ENCODE peak calls at places on chromosomes 16 and 17, in six cellular contexts. O is SK-N-SH, N is HCT116, E is neural progenitor cell, H is OCI-LY7, B is GM23338. J is an unnamed sample.

GRCh38 chr16:12703935-12704334 is 99.8 kb downstream of the CPPED1 start:
- DNase-seq in O (no peak), N (no peak), E (no peak), H (no peak), B (no peak), J (peak)

GRCh38 chr16:89701425-89702406 is at the start of gene SPATA2L:
- DNase-seq in O (peak), N (peak), E (peak), H (peak), B (peak), J (peak)

GRCh38 chr17:81239714-81240555 is 817 bp downstream of the NDUFAF8 start:
- DNase-seq in O (peak), N (no peak), E (peak), H (peak), B (peak), J (peak)

GRCh38 chr17:70251704-70252103 is 82.4 kb downstream of the KCNJ2 start:
- DNase-seq in O (no peak), N (no peak), E (no peak), H (no peak), B (no peak), J (peak)

GRCh38 chr17:3557768-3558583 is at the start of gene TRPV3:
- DNase-seq in O (no peak), N (peak), E (no peak), H (no peak), B (no peak), J (peak)

GRCh38 chr17:296382-296781 is 56.2 kb downstream of the RPH3AL start:
- DNase-seq in O (no peak), N (no peak), E (no peak), H (no peak), B (no peak), J (no peak)

GRCh38 chr16:81779540-81780320 is 639 bp downstream of the PLCG2 start:
- DNase-seq in O (no peak), N (no peak), E (peak), H (no peak), B (peak), J (peak)

GRCh38 chr16:57886427-57886826 is 84.1 kb upstream of the KIFC3 start:
- DNase-seq in O (no peak), N (no peak), E (no peak), H (no peak), B (no peak), J (no peak)

GRCh38 chr16:22008215-22009142 is 568 bp downstream of the MOSMO start:
- DNase-seq in O (peak), N (no peak), E (peak), H (peak), B (peak), J (peak)

GRCh38 chr17:82257473-82257872 is 16.0 kb downstream of the CSNK1D start:
- DNase-seq in O (peak), N (no peak), E (peak), H (peak), B (peak), J (peak)

GRCh38 chr17:63476494-63476856 is 386 bp upstream of the ACE start:
- DNase-seq in O (peak), N (no peak), E (peak), H (peak), B (peak), J (peak)

GRCh38 chr17:67891481-67892119 is 66.3 kb downstream of the BPTF start:
- DNase-seq in O (peak), N (peak), E (peak), H (no peak), B (peak), J (peak)

GRCh38 chr17:10772425-10773380 is 31.2 kb downstream of the TMEM238L start:
- DNase-seq in O (no peak), N (peak), E (peak), H (peak), B (peak), J (no peak)

GRCh38 chr16:1019234-1019933 is 37.8 kb downstream of the SOX8 start:
- DNase-seq in O (peak), N (no peak), E (peak), H (no peak), B (no peak), J (peak)

GRCh38 chr16:59394526-59394925 is 660.4 kb upstream of the GOT2 start:
- DNase-seq in O (no peak), N (no peak), E (no peak), H (no peak), B (no peak), J (no peak)

GRCh38 chr17:55327225-55328088 is 62.7 kb downstream of the HLF start:
- DNase-seq in O (no peak), N (no peak), E (no peak), H (no peak), B (no peak), J (no peak)

GRCh38 chr16:69726313-69727060 is at the start of gene NQO1:
- DNase-seq in O (peak), N (peak), E (peak), H (peak), B (peak), J (peak)

GRCh38 chr17:19470529-19471261 is 59.7 kb downstream of the RNF112 start:
- DNase-seq in O (no peak), N (no peak), E (peak), H (no peak), B (peak), J (peak)

GRCh38 chr17:32551186-32551955 is 64.6 kb downstream of the CDK5R1 start:
- DNase-seq in O (no peak), N (no peak), E (no peak), H (no peak), B (no peak), J (peak)

GRCh38 chr17:65918921-65919546 is 272.9 kb downstream of the CEP112 start:
- DNase-seq in O (no peak), N (no peak), E (peak), H (no peak), B (peak), J (peak)

GRCh38 chr17:45841883-45842525 is 2.7 kb upstream of the SPPL2C start:
- DNase-seq in O (no peak), N (no peak), E (no peak), H (no peak), B (no peak), J (no peak)

GRCh38 chr17:55811536-55811935 is 60.7 kb downstream of the PCTP start:
- DNase-seq in O (no peak), N (no peak), E (no peak), H (no peak), B (no peak), J (no peak)

GRCh38 chr16:79175286-79176057 is 425.1 kb downstream of the MAF start:
- DNase-seq in O (no peak), N (no peak), E (no peak), H (no peak), B (no peak), J (no peak)

GRCh38 chr17:79160980-79161621 is 86.5 kb downstream of the ENGASE start:
- DNase-seq in O (no peak), N (no peak), E (no peak), H (peak), B (peak), J (no peak)
- TF ChIP-seq EZH2phosphoT487 in O (no peak), N (no peak), E (no peak), H (no peak), B (no peak), J (no peak)

GRCh38 chr16:23072084-23072599 is 77.1 kb downstream of the USP31 start:
- DNase-seq in O (peak), N (no peak), E (no peak), H (no peak), B (no peak), J (peak)

GRCh38 chr16:23071202-23072083 is 77.8 kb downstream of the USP31 start:
- DNase-seq in O (no peak), N (no peak), E (no peak), H (no peak), B (no peak), J (peak)

GRCh38 chr16:23074423-23074822 is 74.8 kb downstream of the USP31 start:
- DNase-seq in O (no peak), N (no peak), E (no peak), H (no peak), B (no peak), J (no peak)

GRCh38 chr16:23069844-23070243 is 79.4 kb downstream of the USP31 start:
- DNase-seq in O (no peak), N (no peak), E (no peak), H (no peak), B (no peak), J (no peak)

DNA sequence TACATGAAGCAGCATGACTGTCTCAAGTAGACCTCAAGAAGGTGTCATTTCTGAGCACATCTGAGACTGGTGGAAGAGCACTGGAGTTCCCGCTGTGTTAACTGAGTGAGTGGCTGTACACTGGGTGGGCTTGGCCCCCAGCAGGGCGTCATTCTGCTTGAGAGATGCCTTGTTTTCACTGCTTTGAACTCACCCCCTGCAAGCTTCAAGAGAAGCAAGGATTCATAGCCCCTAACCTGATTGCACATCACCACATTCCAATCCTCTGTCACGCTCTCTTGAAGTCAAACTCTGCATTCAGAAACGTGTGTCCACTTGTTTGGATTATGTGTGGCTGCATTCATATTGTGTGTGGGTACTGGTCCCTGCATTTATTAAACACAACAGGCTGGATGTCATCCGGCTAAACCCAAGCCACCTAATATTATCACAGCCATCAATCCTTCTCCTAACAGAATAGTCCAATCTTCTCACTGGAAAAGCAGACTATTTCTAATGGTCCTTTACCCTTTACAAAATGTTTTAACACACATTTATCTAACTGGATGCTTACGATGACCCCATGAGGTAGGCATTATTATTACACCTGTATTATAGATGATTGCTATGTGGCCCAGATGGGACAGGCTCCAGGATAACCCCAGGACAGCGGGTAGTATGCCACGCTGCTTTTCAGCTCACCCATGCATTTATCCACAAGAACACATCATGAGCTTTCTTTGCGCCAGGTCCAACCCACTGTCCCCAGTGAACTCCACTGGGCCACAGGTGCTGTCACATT is 76.3 kb downstream of the USP31 start:
- DNase-seq in O (peak), N (no peak), E (peak), H (no peak), B (peak), J (peak)
- H3K27ac ChIP-seq in O (peak), N (no peak), E (no peak), H (no peak), B (no peak), J (peak)

DNA sequence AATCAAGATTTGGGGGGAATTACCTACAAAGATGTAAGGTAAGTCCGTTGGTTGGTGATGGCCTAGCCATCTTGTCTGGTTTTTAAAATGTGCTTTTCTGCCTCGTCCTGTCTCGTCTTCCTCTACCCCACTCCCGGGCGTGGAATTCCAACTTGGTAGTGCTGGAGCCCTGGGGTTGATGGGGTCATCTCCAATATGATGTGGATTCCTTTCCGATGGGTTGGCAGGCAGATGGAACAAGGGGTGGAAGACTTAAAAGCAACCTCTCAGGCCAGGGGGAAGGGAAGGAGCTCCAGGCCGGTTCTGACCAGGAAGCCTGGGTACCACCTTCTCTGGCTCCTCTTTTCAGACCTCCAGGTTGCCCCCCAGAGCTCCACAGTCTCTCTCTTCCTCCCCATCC is 5.0 kb upstream of the HOXB2 start:
- DNase-seq in O (no peak), N (no peak), E (no peak), H (no peak), B (no peak), J (no peak)
- TF ChIP-seq EZH2phosphoT487 in O (no peak), N (no peak), E (no peak), H (no peak), B (no peak), J (no peak)

GRCh38 chr17:47694818-47695663 is 1.1 kb downstream of the TBKBP1 start:
- DNase-seq in O (peak), N (no peak), E (peak), H (peak), B (peak), J (peak)
- H3K27ac ChIP-seq in O (peak), N (peak), E (no peak), H (peak), B (no peak), J (peak)

GRCh38 chr16:71459510-71459909 is 2.5 kb downstream of the ZNF23 start:
- DNase-seq in O (no peak), N (no peak), E (no peak), H (no peak), B (no peak), J (peak)

GRCh38 chr16:71461686-71462648 is at the start of gene ZNF23:
- DNase-seq in O (peak), N (peak), E (peak), H (peak), B (peak), J (peak)

GRCh38 chr16:71456801-71457200 is 5.2 kb downstream of the ZNF23 start:
- DNase-seq in O (no peak), N (no peak), E (no peak), H (no peak), B (no peak), J (no peak)

GRCh38 chr16:71460246-71460645 is 1.8 kb downstream of the ZNF23 start:
- DNase-seq in O (no peak), N (no peak), E (no peak), H (no peak), B (no peak), J (peak)
- TF ChIP-seq EZH2phosphoT487 in O (no peak), N (no peak), E (no peak), H (no peak), B (no peak), J (no peak)

DNA sequence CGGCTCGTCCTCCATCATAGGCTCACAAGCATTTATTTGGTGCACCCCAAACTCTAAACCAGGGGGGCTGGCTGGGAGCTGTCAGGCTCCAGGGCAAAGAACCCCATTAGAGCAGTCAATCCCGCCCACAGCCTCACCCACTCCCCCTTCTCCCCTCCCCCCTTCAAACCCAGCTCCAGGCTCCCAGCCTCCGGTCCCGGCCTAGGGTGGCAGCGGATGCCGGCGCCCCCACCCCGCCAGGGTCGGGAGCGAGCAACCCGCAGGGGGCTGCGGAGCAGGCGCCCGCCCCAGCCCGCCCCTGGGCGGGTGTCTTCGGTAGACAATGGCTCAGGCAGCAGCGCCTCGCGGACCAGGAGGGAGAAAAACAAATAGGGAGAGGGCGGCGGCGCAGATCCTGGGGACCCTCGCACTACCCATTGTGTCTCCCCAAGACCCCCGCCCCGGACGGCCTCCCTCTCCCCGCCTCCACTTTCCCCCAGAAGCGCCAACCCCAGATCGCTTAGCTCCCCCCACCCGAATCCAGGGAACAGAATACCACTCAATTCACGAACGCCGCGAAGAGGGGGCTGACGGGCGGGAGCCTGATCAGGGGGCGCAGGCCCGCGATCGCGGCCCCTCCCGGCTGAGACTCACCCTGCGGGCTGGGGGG is 565 bp downstream of the FAM171A2 start:
- DNase-seq in O (peak), N (no peak), E (peak), H (peak), B (peak), J (peak)
- H3K27ac ChIP-seq in O (peak), N (peak), E (no peak), H (no peak), B (no peak), J (no peak)